ENCODE peak calls at places on chromosomes 13 and 19, in five cellular contexts. B is A549, A is IMR-90, N is K562, X is HepG2. Z is an unnamed sample.

GRCh38 chr13:24361138-24361537 is 51.8 kb downstream of the C1QTNF9 start:
- DNase-seq in A (no peak), X (no peak), B (no peak), N (no peak), Z (no peak)

GRCh38 chr13:54394319-54394718 is 1365.7 kb downstream of the OLFM4 start:
- DNase-seq in N (no peak), B (no peak), X (no peak), A (no peak), Z (no peak)

GRCh38 chr19:13122980-13123957 is 5.2 kb downstream of the NACC1 start:
- DNase-seq in X (no peak), A (no peak), N (no peak), B (no peak), Z (no peak)

GRCh38 chr13:111363591-111363990 is 43.1 kb downstream of the TEX29 start:
- DNase-seq in B (no peak), A (no peak), N (no peak), X (no peak), Z (no peak)

GRCh38 chr13:102608944-102609343 is 12.2 kb downstream of the TPP2 start:
- DNase-seq in B (no peak), A (no peak), X (no peak), N (no peak), Z (no peak)

GRCh38 chr19:49328741-49329140 is 3.8 kb upstream of the SLC6A16 start:
- DNase-seq in N (no peak), X (no peak), B (no peak), A (no peak), Z (no peak)

GRCh38 chr19:55158848-55159793 is 1.6 kb upstream of the TNNI3 start:
- DNase-seq in B (peak), N (peak), X (no peak), A (no peak), Z (no peak)

GRCh38 chr19:45780146-45780447 is 2.2 kb downstream of the DMPK start:
- DNase-seq in B (no peak), X (no peak), A (no peak), N (no peak), Z (no peak)

GRCh38 chr13:30908416-30908980 is 2.4 kb downstream of the MEDAG start:
- DNase-seq in B (no peak), X (no peak), N (no peak), A (peak), Z (no peak)

GRCh38 chr19:52923782-52924593 is 760 bp upstream of the ZNF888 start:
- DNase-seq in B (no peak), N (peak), A (no peak), X (peak), Z (peak)

GRCh38 chr19:17861542-17862402 is 2.1 kb downstream of the RPL18A start:
- DNase-seq in B (no peak), X (no peak), N (peak), A (no peak), Z (no peak)

GRCh38 chr19:10417598-10418280 is 2.6 kb upstream of the PDE4A start:
- DNase-seq in A (no peak), X (no peak), B (no peak), N (no peak), Z (no peak)

GRCh38 chr13:32783067-32783466 is 196.8 kb downstream of the PDS5B start:
- DNase-seq in X (no peak), N (no peak), A (peak), B (no peak), Z (no peak)

GRCh38 chr13:98214008-98214643 is 37.1 kb upstream of the RNF113B start:
- DNase-seq in X (no peak), B (no peak), A (peak), N (no peak), Z (no peak)

GRCh38 chr19:49680473-49681351 is 3.6 kb downstream of the PRMT1 start:
- DNase-seq in X (peak), B (peak), N (peak), A (peak), Z (peak)

GRCh38 chr13:91247768-91248167 is 99.7 kb upstream of the MIR17HG start:
- DNase-seq in N (no peak), B (peak), A (no peak), X (no peak), Z (no peak)

GRCh38 chr13:71611292-71611691 is 255.7 kb downstream of the DACH1 start:
- DNase-seq in N (no peak), X (no peak), B (no peak), A (no peak), Z (no peak)

GRCh38 chr13:33286143-33286542 is 588 bp upstream of the STARD13 start:
- DNase-seq in A (no peak), N (no peak), X (no peak), B (no peak), Z (no peak)

GRCh38 chr19:16406356-16406755 is 65.4 kb downstream of the EPS15L1 start:
- DNase-seq in N (no peak), X (no peak), A (no peak), B (no peak), Z (no peak)

GRCh38 chr19:45455707-45456499 is 11.9 kb upstream of the FOSB start:
- DNase-seq in X (peak), N (peak), B (peak), A (peak), Z (no peak)

DNA sequence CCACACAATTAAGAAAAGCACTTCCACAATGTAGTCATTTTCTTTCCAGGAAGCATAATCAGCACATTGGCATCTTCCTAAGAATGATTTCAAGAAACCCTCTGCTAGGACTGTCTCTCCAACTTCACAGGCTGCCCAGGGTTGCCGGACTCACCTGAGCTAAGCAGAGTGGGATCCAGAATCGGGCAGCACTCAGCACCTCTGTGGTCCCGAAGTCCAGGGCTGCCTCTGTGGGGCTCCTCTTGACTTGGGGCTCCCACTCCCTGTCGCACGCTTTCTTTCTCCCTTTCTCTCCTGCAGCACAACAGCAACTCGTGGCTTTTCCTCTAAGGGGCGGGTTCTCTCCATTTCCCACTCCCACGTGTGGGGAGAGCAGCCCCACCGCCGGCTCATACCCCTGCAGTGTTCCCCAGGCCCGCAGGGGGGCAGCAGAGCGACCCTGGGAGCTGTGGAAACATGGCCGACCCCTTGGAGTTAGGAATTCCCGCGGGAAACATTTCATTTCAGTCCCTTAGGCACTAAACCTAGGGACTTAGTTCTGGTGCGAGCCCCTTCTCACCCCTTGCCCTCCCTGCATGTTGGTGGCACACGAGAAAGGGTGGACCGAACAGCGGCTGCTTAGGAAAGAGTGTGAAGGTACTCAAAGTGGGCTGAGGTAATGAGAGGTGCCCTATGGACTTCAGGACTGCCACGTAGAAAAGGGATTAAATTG is at the start of gene TMEM272:
- DNase-seq in A (peak), B (peak), N (peak), X (peak), Z (peak)
- TF ChIP-seq MAFK in A (no peak), B (no peak), N (no peak), X (no peak), Z (no peak)

GRCh38 chr19:34171539-34171876 is 796 bp upstream of the LSM14A start:
- DNase-seq in B (no peak), N (no peak), X (no peak), A (peak), Z (no peak)

GRCh38 chr19:34172661-34173144 is 399 bp downstream of the LSM14A start:
- DNase-seq in B (no peak), X (no peak), N (peak), A (no peak), Z (no peak)

GRCh38 chr19:34176581-34176980 is 4.3 kb downstream of the LSM14A start:
- DNase-seq in A (no peak), B (no peak), N (no peak), X (no peak), Z (no peak)

GRCh38 chr19:34173145-34173956 is 1.0 kb downstream of the LSM14A start:
- DNase-seq in X (peak), N (peak), B (peak), A (peak), Z (peak)

GRCh38 chr19:34171877-34172660 is at the start of gene LSM14A:
- DNase-seq in B (peak), A (peak), N (peak), X (peak), Z (peak)
- TF ChIP-seq MAFK in B (no peak), A (no peak), N (no peak), X (no peak), Z (no peak)

DNA sequence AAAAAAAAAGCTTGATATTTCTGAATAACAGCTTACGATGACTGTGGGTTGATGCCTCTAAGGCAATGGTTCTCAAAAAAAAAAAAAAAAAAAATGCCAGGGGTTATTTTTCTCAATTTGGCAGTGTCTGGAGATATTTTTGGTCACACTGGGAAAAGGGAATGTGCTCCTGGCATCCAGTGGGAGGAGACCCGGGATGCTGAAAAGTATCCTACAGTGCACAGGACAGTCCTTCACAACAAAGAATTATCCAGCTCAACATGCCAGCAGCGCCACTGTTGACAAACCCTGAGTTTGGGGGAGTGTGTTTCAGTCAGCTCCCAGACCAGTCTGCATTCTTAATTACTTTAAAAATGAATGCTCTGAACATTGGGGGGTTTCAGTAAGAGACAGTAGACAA is 54.5 kb downstream of the FLT3 start:
- DNase-seq in B (no peak), A (no peak), N (no peak), X (no peak), Z (no peak)
- TF ChIP-seq MAFK in B (no peak), A (no peak), N (no peak), X (no peak), Z (no peak)

GRCh38 chr19:47309038-47309437 is 623 bp upstream of the C5AR1 start:
- DNase-seq in B (no peak), A (no peak), N (no peak), X (no peak), Z (no peak)

GRCh38 chr19:47309608-47310007 is at the start of gene C5AR1:
- DNase-seq in B (no peak), N (no peak), A (no peak), X (no peak), Z (no peak)

GRCh38 chr19:47306303-47306702 is 3.4 kb upstream of the C5AR1 start:
- DNase-seq in X (no peak), B (no peak), A (no peak), N (no peak), Z (no peak)

GRCh38 chr19:47302249-47302648 is 7.4 kb upstream of the C5AR1 start:
- DNase-seq in X (no peak), B (no peak), N (no peak), A (no peak), Z (no peak)

GRCh38 chr19:47305309-47305751 is 4.3 kb upstream of the C5AR1 start:
- DNase-seq in X (peak), A (peak), N (peak), B (peak), Z (peak)
- TF ChIP-seq MAFK in X (no peak), A (peak), N (no peak), B (no peak), Z (no peak)

DNA sequence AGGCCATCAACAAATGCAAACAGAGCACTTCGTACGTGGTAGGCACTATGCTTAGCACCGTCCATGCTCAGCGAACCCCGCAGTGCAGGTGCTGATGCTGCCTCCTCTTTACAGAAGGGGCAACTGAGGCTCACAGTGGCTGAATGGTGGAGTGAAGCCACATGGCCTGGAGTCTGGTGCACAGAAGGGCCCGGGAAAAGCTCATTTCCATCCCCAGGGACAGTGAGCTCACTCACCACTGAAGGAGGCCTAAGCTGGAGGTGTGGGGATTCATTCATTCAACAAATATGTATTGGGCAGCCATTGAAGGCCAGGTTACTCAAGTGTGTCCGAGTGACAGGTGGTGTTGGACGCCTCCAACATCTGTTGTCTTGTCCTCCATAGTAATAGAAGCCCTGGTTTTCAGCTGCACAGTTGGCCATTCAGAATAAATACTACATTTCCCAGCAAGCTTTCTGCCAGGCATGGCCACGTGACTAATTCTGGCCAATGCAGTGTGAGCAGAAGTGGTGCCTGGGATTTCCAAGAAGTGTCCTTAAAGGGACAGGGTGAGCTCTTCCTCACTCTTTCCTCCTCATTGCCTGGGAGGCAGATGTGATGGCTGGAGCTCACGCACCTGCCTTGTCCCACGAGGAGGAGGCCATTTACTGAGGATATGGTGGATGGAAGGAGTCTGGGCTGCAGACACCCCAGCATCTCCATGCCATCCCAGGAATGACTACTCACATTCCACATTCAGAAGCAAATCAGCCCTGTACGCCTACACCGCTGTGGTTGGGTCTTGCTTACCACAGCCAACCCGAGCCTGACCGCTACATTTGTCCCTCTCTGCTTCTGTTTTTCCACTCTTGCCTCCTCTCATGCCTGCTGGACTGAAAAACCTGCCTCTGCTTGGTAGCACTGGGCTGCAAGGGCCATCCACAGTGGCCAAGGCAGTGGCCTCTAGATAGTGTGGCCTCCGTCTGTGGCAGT is 2.3 kb upstream of the ZNRF4 start:
- DNase-seq in B (peak), N (peak), A (peak), X (peak), Z (no peak)
- TF ChIP-seq MAFK in B (no peak), N (no peak), A (no peak), X (no peak), Z (no peak)

Z was measured in H1.